ENCODE peak calls at places on chromosomes 6 and 20, in seven cellular contexts. One of them, this sample, is unnamed. For H3K4me1, the result is how much of the 10 kb centered on the place peaks cover.

GRCh38 chr6:144283781-144284473 is 1.2 kb upstream of the UTRN start:
- DNase-seq in uterus: no peak
- DNase-seq in heart right ventricle: no peak
- DNase-seq in ovary: no peak
- DNase-seq in GM23248: peak
- DNase-seq in hepatocyte: no peak
- DNase-seq in left lung: no peak
- DNase-seq in this sample: no peak

GRCh38 chr6:2658788-2659187 is 91.9 kb downstream of the MYLK4 start:
- DNase-seq in uterus: no peak
- DNase-seq in heart right ventricle: no peak
- DNase-seq in ovary: no peak
- DNase-seq in GM23248: peak
- DNase-seq in hepatocyte: peak
- DNase-seq in left lung: no peak
- DNase-seq in this sample: no peak

GRCh38 chr6:168165373-168165772 is 86.4 kb upstream of the FRMD1 start:
- DNase-seq in uterus: peak
- DNase-seq in heart right ventricle: no peak
- DNase-seq in ovary: no peak
- DNase-seq in GM23248: peak
- DNase-seq in hepatocyte: no peak
- DNase-seq in left lung: no peak
- DNase-seq in this sample: peak

GRCh38 chr6:99790679-99791078 is 184.0 kb downstream of the PRDM13 start:
- DNase-seq in uterus: no peak
- DNase-seq in heart right ventricle: no peak
- DNase-seq in ovary: no peak
- DNase-seq in GM23248: peak
- DNase-seq in hepatocyte: no peak
- DNase-seq in left lung: no peak
- DNase-seq in this sample: no peak

GRCh38 chr6:106099235-106099537 is 13.1 kb downstream of the PRDM1 start:
- DNase-seq in uterus: no peak
- DNase-seq in heart right ventricle: no peak
- DNase-seq in ovary: no peak
- DNase-seq in GM23248: no peak
- DNase-seq in hepatocyte: no peak
- DNase-seq in left lung: no peak
- DNase-seq in this sample: peak

GRCh38 chr6:13908955-13909381 is 15.8 kb upstream of the RNF182 start:
- DNase-seq in uterus: peak
- DNase-seq in heart right ventricle: peak
- DNase-seq in ovary: peak
- DNase-seq in GM23248: peak
- DNase-seq in hepatocyte: peak
- DNase-seq in left lung: no peak
- DNase-seq in this sample: peak

GRCh38 chr20:47370850-47371782 is 14.6 kb upstream of the ZMYND8 start:
- DNase-seq in uterus: no peak
- DNase-seq in heart right ventricle: no peak
- DNase-seq in ovary: no peak
- DNase-seq in GM23248: no peak
- DNase-seq in hepatocyte: no peak
- DNase-seq in left lung: no peak
- DNase-seq in this sample: no peak

GRCh38 chr6:34341481-34341971 is 50.9 kb downstream of the NUDT3 start:
- DNase-seq in uterus: peak
- DNase-seq in heart right ventricle: no peak
- DNase-seq in ovary: no peak
- DNase-seq in GM23248: peak
- DNase-seq in hepatocyte: no peak
- DNase-seq in left lung: no peak
- DNase-seq in this sample: no peak

GRCh38 chr6:18595774-18596528 is 208.8 kb downstream of the RNF144B start:
- DNase-seq in uterus: peak
- DNase-seq in heart right ventricle: peak
- DNase-seq in ovary: peak
- DNase-seq in GM23248: peak
- DNase-seq in hepatocyte: peak
- DNase-seq in left lung: no peak
- DNase-seq in this sample: peak

GRCh38 chr6:30914854-30915590 is 984 bp downstream of the VARS2 start:
- DNase-seq in uterus: no peak
- DNase-seq in heart right ventricle: peak
- DNase-seq in ovary: peak
- DNase-seq in GM23248: peak
- DNase-seq in hepatocyte: no peak
- DNase-seq in left lung: no peak
- DNase-seq in this sample: no peak

GRCh38 chr6:41136911-41137310 is 17.2 kb downstream of the TREML1 start:
- DNase-seq in uterus: no peak
- DNase-seq in heart right ventricle: no peak
- DNase-seq in ovary: no peak
- DNase-seq in GM23248: no peak
- DNase-seq in hepatocyte: no peak
- DNase-seq in left lung: no peak
- DNase-seq in this sample: no peak

GRCh38 chr6:138620630-138621029 is 121.3 kb upstream of the NHSL1 start:
- DNase-seq in uterus: no peak
- DNase-seq in heart right ventricle: no peak
- DNase-seq in ovary: no peak
- DNase-seq in GM23248: no peak
- DNase-seq in hepatocyte: no peak
- DNase-seq in left lung: no peak
- DNase-seq in this sample: no peak

DNA sequence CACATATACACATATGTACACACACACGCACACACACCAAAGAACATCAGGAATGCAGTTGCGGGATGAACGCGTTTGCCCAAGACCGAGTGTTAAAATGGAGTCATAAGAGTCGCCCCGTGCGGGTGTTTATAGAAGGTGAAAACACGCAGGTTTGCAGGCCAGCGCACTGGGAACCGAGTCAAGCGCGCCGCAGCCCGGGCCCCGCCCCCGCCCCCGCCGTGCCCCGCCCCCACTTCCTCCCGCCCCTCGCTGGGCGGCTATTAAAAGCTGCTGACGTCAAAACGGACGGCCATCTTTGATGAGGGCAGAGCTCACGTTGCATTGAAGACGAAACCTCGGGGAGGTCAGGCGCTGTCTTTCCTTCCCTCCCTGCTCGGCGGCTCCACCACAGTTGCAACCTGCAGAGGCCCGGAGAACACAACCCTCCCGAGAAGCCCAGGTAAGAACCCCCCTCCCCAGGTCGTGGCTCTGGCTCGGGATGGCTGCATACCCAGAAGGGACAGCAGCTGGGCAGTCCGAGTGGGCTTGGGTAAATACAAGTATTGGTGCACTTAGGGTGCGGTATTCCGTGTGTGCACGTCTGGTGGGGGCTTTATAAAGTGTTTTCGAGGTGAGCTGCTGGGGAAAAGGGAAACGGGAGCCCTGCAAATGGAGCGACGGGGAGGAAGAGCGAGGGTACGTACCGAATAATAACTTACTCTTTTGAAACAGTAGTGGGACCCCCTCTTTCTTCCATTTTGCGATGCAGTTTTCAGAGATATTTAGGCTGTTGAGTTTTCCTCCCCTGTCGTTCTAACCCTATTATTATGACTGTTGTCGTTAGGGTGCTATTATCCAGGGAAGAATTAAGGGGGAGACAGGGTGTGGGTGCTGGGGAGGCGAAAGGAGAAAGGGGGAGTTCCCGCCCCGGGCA is at the start of gene SNAP25:
- DNase-seq in uterus: peak
- DNase-seq in heart right ventricle: no peak
- DNase-seq in ovary: peak
- DNase-seq in GM23248: peak
- DNase-seq in hepatocyte: peak
- DNase-seq in left lung: peak
- DNase-seq in this sample: peak
- H3K4me3 ChIP-seq in uterus: peak
- H3K4me3 ChIP-seq in heart right ventricle: no peak
- H3K4me3 ChIP-seq in ovary: peak
- H3K4me3 ChIP-seq in GM23248: peak
- H3K4me3 ChIP-seq in hepatocyte: peak
- H3K4me3 ChIP-seq in left lung: peak
- H3K4me3 ChIP-seq in this sample: peak

GRCh38 chr6:43119456-43119855 is 43.3 kb downstream of the PTK7 start:
- DNase-seq in uterus: no peak
- DNase-seq in heart right ventricle: no peak
- DNase-seq in ovary: no peak
- DNase-seq in GM23248: no peak
- DNase-seq in hepatocyte: no peak
- DNase-seq in left lung: no peak
- DNase-seq in this sample: no peak
- H3K4me1 ChIP-seq in uterus: under half
- H3K4me1 ChIP-seq in heart right ventricle: under half
- H3K4me1 ChIP-seq in ovary: under half
- H3K4me1 ChIP-seq in GM23248: half or more
- H3K4me1 ChIP-seq in hepatocyte: half or more
- H3K4me1 ChIP-seq in left lung: under half
- H3K4me1 ChIP-seq in this sample: under half

GRCh38 chr20:14335122-14335521 is 2.3 kb downstream of the FLRT3 start:
- DNase-seq in uterus: no peak
- DNase-seq in heart right ventricle: no peak
- DNase-seq in ovary: no peak
- DNase-seq in GM23248: no peak
- DNase-seq in hepatocyte: no peak
- DNase-seq in left lung: no peak
- DNase-seq in this sample: no peak

GRCh38 chr20:14332796-14333345 is 4.5 kb downstream of the FLRT3 start:
- DNase-seq in uterus: no peak
- DNase-seq in heart right ventricle: no peak
- DNase-seq in ovary: no peak
- DNase-seq in GM23248: no peak
- DNase-seq in hepatocyte: peak
- DNase-seq in left lung: no peak
- DNase-seq in this sample: no peak

GRCh38 chr20:14334306-14334930 is 3.0 kb downstream of the FLRT3 start:
- DNase-seq in uterus: peak
- DNase-seq in heart right ventricle: no peak
- DNase-seq in ovary: peak
- DNase-seq in GM23248: peak
- DNase-seq in hepatocyte: peak
- DNase-seq in left lung: no peak
- DNase-seq in this sample: no peak

GRCh38 chr20:14333734-14334133 is 3.7 kb downstream of the FLRT3 start:
- DNase-seq in uterus: no peak
- DNase-seq in heart right ventricle: no peak
- DNase-seq in ovary: no peak
- DNase-seq in GM23248: no peak
- DNase-seq in hepatocyte: no peak
- DNase-seq in left lung: no peak
- DNase-seq in this sample: no peak

GRCh38 chr20:14331671-14332070 is 5.7 kb downstream of the FLRT3 start:
- DNase-seq in uterus: no peak
- DNase-seq in heart right ventricle: no peak
- DNase-seq in ovary: no peak
- DNase-seq in GM23248: no peak
- DNase-seq in hepatocyte: peak
- DNase-seq in left lung: no peak
- DNase-seq in this sample: no peak
- H3K4me3 ChIP-seq in uterus: no peak
- H3K4me3 ChIP-seq in heart right ventricle: no peak
- H3K4me3 ChIP-seq in ovary: no peak
- H3K4me3 ChIP-seq in GM23248: no peak
- H3K4me3 ChIP-seq in hepatocyte: peak
- H3K4me3 ChIP-seq in left lung: no peak
- H3K4me3 ChIP-seq in this sample: no peak

GRCh38 chr20:37525810-37526209 is 1.9 kb downstream of the BLCAP start:
- DNase-seq in uterus: no peak
- DNase-seq in heart right ventricle: no peak
- DNase-seq in ovary: no peak
- DNase-seq in GM23248: peak
- DNase-seq in hepatocyte: no peak
- DNase-seq in left lung: no peak
- DNase-seq in this sample: no peak

GRCh38 chr20:37524221-37524700 is 3.2 kb downstream of the NNAT start:
- DNase-seq in uterus: no peak
- DNase-seq in heart right ventricle: no peak
- DNase-seq in ovary: no peak
- DNase-seq in GM23248: no peak
- DNase-seq in hepatocyte: peak
- DNase-seq in left lung: no peak
- DNase-seq in this sample: no peak

GRCh38 chr20:37526238-37526838 is 1.3 kb downstream of the BLCAP start:
- DNase-seq in uterus: no peak
- DNase-seq in heart right ventricle: peak
- DNase-seq in ovary: no peak
- DNase-seq in GM23248: peak
- DNase-seq in hepatocyte: peak
- DNase-seq in left lung: no peak
- DNase-seq in this sample: peak

GRCh38 chr20:37526839-37527637 is 638 bp downstream of the BLCAP start:
- DNase-seq in uterus: no peak
- DNase-seq in heart right ventricle: peak
- DNase-seq in ovary: no peak
- DNase-seq in GM23248: peak
- DNase-seq in hepatocyte: peak
- DNase-seq in left lung: no peak
- DNase-seq in this sample: peak

DNA sequence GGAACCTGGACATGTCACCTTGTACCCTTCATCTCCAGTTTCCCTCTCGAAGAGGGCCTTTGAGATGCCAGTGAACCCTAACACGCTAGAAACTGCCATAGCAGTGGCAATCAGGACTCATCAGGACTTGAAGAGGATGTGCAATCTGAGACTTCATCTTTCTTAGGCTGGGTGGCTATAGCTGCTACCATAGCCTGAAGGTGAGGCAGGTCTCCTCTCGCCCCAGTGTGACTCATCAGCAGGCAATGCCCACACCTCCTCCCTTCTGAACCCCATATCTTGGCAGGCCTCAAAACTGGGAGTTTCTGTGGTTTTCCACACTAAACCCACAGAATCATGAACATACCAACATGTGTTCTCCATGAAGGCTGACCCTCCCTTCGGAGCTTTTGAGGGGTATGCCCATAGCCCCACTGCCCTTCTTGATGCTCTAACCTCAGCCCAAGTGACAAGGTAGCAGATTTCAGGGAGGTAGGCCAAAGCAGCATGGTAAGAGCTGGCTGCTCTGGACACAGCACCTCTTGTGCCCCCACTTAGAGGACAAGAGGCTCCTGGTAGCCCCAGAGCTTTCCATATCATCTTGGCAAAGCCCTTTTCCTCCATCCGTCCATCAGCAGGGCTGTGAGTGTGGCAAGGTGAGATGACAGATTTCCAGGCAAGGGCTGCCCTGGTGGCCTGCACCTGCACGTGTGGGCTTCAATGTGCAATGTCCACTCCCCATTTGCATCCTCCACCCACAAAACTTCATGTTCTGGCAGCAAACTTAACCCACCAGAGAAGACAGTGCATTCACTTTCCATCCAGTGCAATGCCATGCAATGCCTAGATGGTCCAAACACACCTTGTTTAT is 2.6 kb downstream of the BLCAP start:
- DNase-seq in uterus: no peak
- DNase-seq in heart right ventricle: no peak
- DNase-seq in ovary: no peak
- DNase-seq in GM23248: peak
- DNase-seq in hepatocyte: peak
- DNase-seq in left lung: no peak
- DNase-seq in this sample: no peak
- H3K4me1 ChIP-seq in uterus: under half
- H3K4me1 ChIP-seq in heart right ventricle: half or more
- H3K4me1 ChIP-seq in ovary: under half
- H3K4me1 ChIP-seq in GM23248: under half
- H3K4me1 ChIP-seq in hepatocyte: under half
- H3K4me1 ChIP-seq in left lung: half or more
- H3K4me1 ChIP-seq in this sample: half or more

This sample was measured in SJSA1.